ENCODE peak calls at places on chromosomes 2 and 18, in four cellular contexts. One of them, this sample, is unnamed.

GRCh38 chr2:10289891-10290290 is 12.8 kb upstream of the HPCAL1 start:
- DNase-seq in adrenal gland: no peak
- DNase-seq in body of pancreas: no peak
- DNase-seq in H54: peak; percentile 84
- DNase-seq in this sample: no peak

GRCh38 chr2:55033076-55033742 is 17.0 kb downstream of the RTN4 start:
- DNase-seq in adrenal gland: no peak
- DNase-seq in body of pancreas: no peak
- DNase-seq in H54: no peak
- DNase-seq in this sample: no peak

GRCh38 chr2:3535794-3536681 is 16.7 kb upstream of the ADI1 start:
- DNase-seq in adrenal gland: peak; percentile 88
- DNase-seq in body of pancreas: peak; percentile 51
- DNase-seq in H54: peak; percentile 82
- DNase-seq in this sample: no peak

GRCh38 chr2:50143822-50144575 is 887.9 kb downstream of the NRXN1 start:
- DNase-seq in adrenal gland: peak; percentile 14
- DNase-seq in body of pancreas: no peak
- DNase-seq in H54: peak; percentile 1
- DNase-seq in this sample: no peak

GRCh38 chr18:7514796-7515440 is 52.2 kb upstream of the PTPRM start:
- DNase-seq in adrenal gland: no peak
- DNase-seq in body of pancreas: peak; percentile 17
- DNase-seq in H54: no peak
- DNase-seq in this sample: no peak

GRCh38 chr2:124883595-124883994 is 858.5 kb downstream of the CNTNAP5 start:
- DNase-seq in adrenal gland: no peak
- DNase-seq in body of pancreas: no peak
- DNase-seq in H54: no peak
- DNase-seq in this sample: no peak

GRCh38 chr18:76668119-76668518 is 154.2 kb upstream of the ZNF236 start:
- DNase-seq in adrenal gland: no peak
- DNase-seq in body of pancreas: no peak
- DNase-seq in H54: no peak
- DNase-seq in this sample: no peak

GRCh38 chr2:41576423-41576822 is 471.4 kb upstream of the PKDCC start:
- DNase-seq in adrenal gland: no peak
- DNase-seq in body of pancreas: no peak
- DNase-seq in H54: no peak
- DNase-seq in this sample: no peak

GRCh38 chr2:203656522-203657287 is 49.7 kb upstream of the CD28 start:
- DNase-seq in adrenal gland: peak; percentile 47
- DNase-seq in body of pancreas: peak; percentile 70
- DNase-seq in H54: no peak
- DNase-seq in this sample: no peak

GRCh38 chr2:238290079-238290478 is 1.7 kb upstream of the PER2 start:
- DNase-seq in adrenal gland: no peak
- DNase-seq in body of pancreas: peak; percentile 77
- DNase-seq in H54: no peak
- DNase-seq in this sample: peak; percentile 8

GRCh38 chr2:11662882-11663281 is 7.1 kb downstream of the NTSR2 start:
- DNase-seq in adrenal gland: no peak
- DNase-seq in body of pancreas: no peak
- DNase-seq in H54: no peak
- DNase-seq in this sample: no peak

GRCh38 chr2:96727431-96727830 is 12.4 kb downstream of the LMAN2L start:
- DNase-seq in adrenal gland: no peak
- DNase-seq in body of pancreas: no peak
- DNase-seq in H54: no peak
- DNase-seq in this sample: no peak

GRCh38 chr2:209496586-209496982 is 72.7 kb downstream of the MAP2 start:
- DNase-seq in adrenal gland: no peak
- DNase-seq in body of pancreas: no peak
- DNase-seq in H54: no peak
- DNase-seq in this sample: no peak

GRCh38 chr2:237727363-237727762 is 71.2 kb upstream of the RBM44 start:
- DNase-seq in adrenal gland: no peak
- DNase-seq in body of pancreas: no peak
- DNase-seq in H54: peak; percentile 22
- DNase-seq in this sample: no peak

GRCh38 chr2:150571121-150571520 is 83.7 kb upstream of the RND3 start:
- DNase-seq in adrenal gland: no peak
- DNase-seq in body of pancreas: no peak
- DNase-seq in H54: no peak
- DNase-seq in this sample: no peak

GRCh38 chr2:218465987-218466633 is 47.2 kb downstream of the VIL1 start:
- DNase-seq in adrenal gland: no peak
- DNase-seq in body of pancreas: no peak
- DNase-seq in H54: no peak
- DNase-seq in this sample: no peak

GRCh38 chr2:238595750-238596570 is 169.2 kb downstream of the ASB1 start:
- DNase-seq in adrenal gland: no peak
- DNase-seq in body of pancreas: no peak
- DNase-seq in H54: no peak
- DNase-seq in this sample: no peak

GRCh38 chr18:25630682-25631081 is 278.7 kb upstream of the ZNF521 start:
- DNase-seq in adrenal gland: no peak
- DNase-seq in body of pancreas: no peak
- DNase-seq in H54: no peak
- DNase-seq in this sample: no peak

GRCh38 chr2:239445771-239446524 is 45.1 kb upstream of the HDAC4 start:
- DNase-seq in adrenal gland: no peak
- DNase-seq in body of pancreas: no peak
- DNase-seq in H54: no peak
- DNase-seq in this sample: no peak

GRCh38 chr2:65612654-65613053 is 180.3 kb upstream of the SPRED2 start:
- DNase-seq in adrenal gland: no peak
- DNase-seq in body of pancreas: no peak
- DNase-seq in H54: no peak
- DNase-seq in this sample: no peak

GRCh38 chr2:103815732-103816131 is 1038.2 kb upstream of the POU3F3 start:
- DNase-seq in adrenal gland: no peak
- DNase-seq in body of pancreas: no peak
- DNase-seq in H54: no peak
- DNase-seq in this sample: no peak

GRCh38 chr2:54065411-54065810 is 50.0 kb upstream of the ACYP2 start:
- DNase-seq in adrenal gland: no peak
- DNase-seq in body of pancreas: no peak
- DNase-seq in H54: peak; percentile 66
- DNase-seq in this sample: no peak

GRCh38 chr18:49250819-49251388 is 209.5 kb downstream of the DYM start:
- DNase-seq in adrenal gland: no peak
- DNase-seq in body of pancreas: no peak
- DNase-seq in H54: no peak
- DNase-seq in this sample: no peak

GRCh38 chr2:27652790-27653189 is 10.6 kb downstream of the SUPT7L start:
- DNase-seq in adrenal gland: no peak
- DNase-seq in body of pancreas: no peak
- DNase-seq in H54: no peak
- DNase-seq in this sample: no peak

GRCh38 chr2:123777116-123777515 is 248.0 kb upstream of the CNTNAP5 start:
- DNase-seq in adrenal gland: no peak
- DNase-seq in body of pancreas: no peak
- DNase-seq in H54: no peak
- DNase-seq in this sample: no peak

GRCh38 chr18:9736942-9737813 is 29.1 kb downstream of the RAB31 start:
- DNase-seq in adrenal gland: no peak
- DNase-seq in body of pancreas: no peak
- DNase-seq in H54: no peak
- DNase-seq in this sample: no peak

GRCh38 chr2:240252872-240253511 is 112.5 kb upstream of the OTOS start:
- DNase-seq in adrenal gland: no peak
- DNase-seq in body of pancreas: no peak
- DNase-seq in H54: no peak
- DNase-seq in this sample: no peak

GRCh38 chr2:26454561-26455001 is 23.3 kb downstream of the OTOF start:
- DNase-seq in adrenal gland: no peak
- DNase-seq in body of pancreas: no peak
- DNase-seq in H54: no peak
- DNase-seq in this sample: no peak

GRCh38 chr18:12744103-12744502 is 41.3 kb downstream of the PSMG2 start:
- DNase-seq in adrenal gland: peak; percentile 29
- DNase-seq in body of pancreas: no peak
- DNase-seq in H54: peak; percentile 52
- DNase-seq in this sample: no peak

GRCh38 chr2:216362730-216363129 is 9.6 kb downstream of the MARCHF4 start:
- DNase-seq in adrenal gland: no peak
- DNase-seq in body of pancreas: peak; percentile 61
- DNase-seq in H54: no peak
- DNase-seq in this sample: no peak

This sample was measured in T follicular helper cell.